ENCODE peak calls at places on chromosomes 4 and X, in four cellular contexts. W, M, B and U are unnamed samples.

GRCh38 chr4:150126201-150126879 is 48.1 kb downstream of the DCLK2 start:
- DNase-seq in M (no peak), W (peak), B (no peak), U (peak)

GRCh38 chrX:136047001-136047642 is 61.9 kb downstream of the SLC9A6 start:
- DNase-seq in M (no peak), W (no peak), B (no peak), U (peak)

GRCh38 chrX:11757729-11758399 is at the start of gene MSL3:
- DNase-seq in M (peak), B (peak), W (peak), U (peak)

GRCh38 chr4:41212221-41213203 is 1.8 kb downstream of the APBB2 start:
- DNase-seq in M (peak), W (peak), B (no peak), U (peak)

GRCh38 chrX:134236690-134237362 is at the start of gene CCDC160:
- DNase-seq in M (peak), B (peak), W (peak), U (peak)

GRCh38 chr4:101078950-101079349 is 268.4 kb downstream of the PPP3CA start:
- DNase-seq in W (no peak), B (no peak), M (no peak), U (no peak)

GRCh38 chr4:160316036-160316435 is 1213.2 kb downstream of the RAPGEF2 start:
- DNase-seq in M (no peak), B (no peak), W (no peak), U (no peak)

GRCh38 chrX:13533726-13534125 is 35.7 kb upstream of the EGFL6 start:
- DNase-seq in M (no peak), B (no peak), W (peak), U (peak)

DNA sequence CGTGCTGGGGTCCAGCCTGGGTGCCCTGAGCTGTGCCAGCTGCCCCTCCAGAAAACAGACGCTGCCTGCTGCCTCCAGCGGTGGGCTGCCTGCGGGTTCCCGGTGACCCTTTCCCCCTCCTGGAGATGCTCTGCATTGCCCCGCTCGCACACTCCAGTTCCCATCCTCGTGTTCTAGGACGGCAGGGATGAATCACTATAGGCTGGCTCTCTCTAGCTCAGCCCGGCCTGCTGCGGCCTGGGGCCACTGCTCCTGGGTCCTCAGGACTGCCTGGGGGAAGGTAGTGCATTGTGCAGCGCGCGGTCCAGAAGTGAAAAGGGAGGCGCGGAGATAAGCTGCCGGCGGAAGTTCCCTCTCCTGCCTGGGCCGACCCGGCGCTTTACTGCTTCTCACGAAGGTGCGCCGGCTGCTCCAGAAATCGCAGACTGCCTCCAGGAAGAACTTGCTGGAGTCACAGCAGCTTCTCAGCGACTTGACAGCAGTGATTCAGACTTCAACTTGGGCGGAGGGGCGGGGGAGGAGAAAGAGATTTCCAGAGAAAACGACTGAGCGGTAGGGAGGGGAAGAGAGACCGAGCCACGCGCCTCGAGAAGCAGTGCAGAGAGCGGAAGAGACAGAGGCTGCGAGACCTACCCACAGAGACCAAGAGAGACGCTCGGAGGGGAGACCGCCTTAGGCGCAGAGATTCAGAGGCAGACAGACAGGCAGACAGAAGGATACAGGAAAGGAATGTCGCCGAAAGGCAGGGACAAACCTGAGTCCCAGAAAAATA is 6.7 kb upstream of the MSX1 start:
- DNase-seq in M (peak), B (peak), W (peak), U (peak)
- TF ChIP-seq CTCF in M (peak), B (peak), W (peak), U (peak)

DNA sequence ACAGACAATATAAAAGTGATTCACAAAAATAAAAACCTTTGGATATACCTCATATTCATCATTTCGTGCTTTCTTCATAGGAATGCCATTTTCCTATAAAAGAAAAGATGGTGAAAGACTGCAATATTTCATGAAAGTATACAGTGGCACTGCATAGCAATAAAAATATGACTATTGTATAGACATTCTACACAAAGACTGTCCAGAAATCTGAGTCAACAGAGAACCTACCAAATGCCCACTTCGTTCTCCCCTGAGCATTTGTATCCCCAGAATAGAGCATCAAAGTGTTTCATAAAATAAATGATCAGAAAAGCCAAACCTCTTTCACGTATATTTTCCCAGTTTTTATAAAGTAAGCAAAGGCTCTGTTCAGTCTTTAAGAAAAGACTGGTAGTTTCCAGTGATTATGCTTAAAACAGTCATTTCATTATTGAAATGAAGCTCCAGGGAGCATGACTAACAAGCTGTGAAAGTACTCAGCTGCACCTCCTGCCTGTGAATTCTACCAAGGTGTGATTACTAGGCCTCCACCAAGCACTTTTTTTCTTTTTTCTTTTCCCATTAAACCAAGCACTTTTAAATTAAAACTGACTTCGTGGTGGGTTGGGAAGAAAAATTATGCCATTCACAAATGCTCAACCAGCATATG is 20.2 kb downstream of the PPA2 start:
- DNase-seq in M (peak), B (no peak), W (no peak), U (no peak)
- TF ChIP-seq CTCF in M (peak), B (no peak), W (no peak), U (no peak)

DNA sequence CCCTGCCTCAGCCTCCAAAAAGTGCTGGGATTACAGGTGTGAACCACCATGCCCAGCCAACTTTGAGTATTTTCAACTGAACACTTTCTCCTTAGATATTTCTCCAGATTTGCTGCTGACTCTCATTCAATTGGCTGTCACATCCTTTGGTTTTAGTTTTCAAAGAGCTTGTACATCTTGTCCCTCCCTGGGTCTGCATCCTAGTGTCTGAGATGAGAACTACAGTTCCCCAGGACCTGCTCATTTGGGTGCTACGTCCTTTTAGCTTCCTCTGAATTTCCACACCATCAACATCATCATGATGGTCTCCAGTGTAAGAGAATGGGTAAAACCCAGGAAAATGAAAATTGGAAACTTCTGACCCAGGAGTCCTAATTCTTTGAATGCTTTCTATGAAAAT is 312.9 kb downstream of the NLGN4X start:
- DNase-seq in W (no peak), M (no peak), B (no peak), U (no peak)
- TF ChIP-seq CTCF in W (no peak), M (peak), B (peak), U (no peak)

GRCh38 chr4:36187723-36188333 is 56.5 kb downstream of the ARAP2 start:
- DNase-seq in W (peak), M (peak), B (no peak), U (peak)
- TF ChIP-seq CTCF in W (peak), M (peak), B (peak), U (peak)

GRCh38 chr4:71772592-71772991 is 11.3 kb downstream of the GC start:
- DNase-seq in M (no peak), B (no peak), W (no peak), U (no peak)
- TF ChIP-seq CTCF in M (peak), B (no peak), W (no peak), U (no peak)

DNA sequence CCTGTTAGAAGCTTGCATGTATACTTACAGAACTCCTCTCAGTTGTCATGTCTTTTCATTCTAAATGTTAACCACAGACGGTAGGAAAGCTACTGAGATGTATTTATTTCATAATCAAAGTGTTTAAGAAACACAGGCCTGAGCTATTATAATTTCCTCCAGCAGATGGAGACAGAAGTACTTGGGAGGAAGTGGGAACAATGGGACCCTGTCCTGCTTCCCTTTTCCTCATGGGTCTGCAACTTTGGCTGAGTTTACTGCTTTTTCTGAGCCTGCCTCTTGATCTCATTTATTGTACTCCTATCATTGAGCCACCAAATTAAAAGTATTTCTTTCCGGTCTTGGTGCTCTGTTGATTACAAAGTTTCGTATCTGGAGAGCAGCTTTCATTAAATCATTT is 67.7 kb upstream of the SPANXN2 start:
- DNase-seq in W (peak), B (peak), M (no peak), U (no peak)
- TF ChIP-seq CTCF in W (peak), B (peak), M (peak), U (peak)

GRCh38 chrX:154502989-154503388 is 12.6 kb upstream of the SLC10A3 start:
- DNase-seq in W (no peak), B (no peak), M (no peak), U (no peak)
- TF ChIP-seq CTCF in W (no peak), B (no peak), M (no peak), U (no peak)

DNA sequence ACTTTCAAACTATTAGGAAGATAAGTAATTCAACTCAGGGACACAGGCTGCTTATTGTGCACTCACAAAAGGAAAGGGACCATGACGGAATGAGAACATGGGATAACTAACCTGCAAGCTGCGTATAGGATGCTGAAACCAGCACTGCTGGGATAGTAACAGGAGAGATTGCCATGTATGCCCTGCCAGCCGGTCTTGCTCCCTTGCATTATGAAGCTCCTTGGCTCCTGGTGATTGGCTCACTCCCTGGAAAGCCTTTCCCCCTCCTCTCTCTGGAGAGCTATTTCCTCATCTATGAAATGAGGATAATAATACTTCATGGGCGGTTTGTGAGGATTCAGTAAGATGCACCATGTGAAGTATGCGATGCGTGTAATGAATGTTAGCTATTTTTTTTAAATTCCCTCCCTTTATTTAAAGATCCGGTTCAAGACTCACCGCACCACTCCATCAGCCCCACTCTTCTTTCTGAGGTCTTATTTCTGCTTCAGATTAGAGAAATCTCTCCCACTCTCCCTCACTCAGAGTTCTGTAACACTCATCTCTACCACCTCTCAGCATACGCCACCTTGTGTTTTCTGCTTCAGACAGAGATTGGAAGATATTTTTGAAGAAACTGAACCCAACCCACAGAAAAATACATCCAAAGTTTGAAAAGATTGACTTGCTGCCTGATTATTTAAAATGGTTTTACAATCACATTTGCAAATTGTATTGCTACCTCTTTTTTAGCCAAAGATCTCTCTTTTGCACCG is 18.4 kb downstream of the MSMO1 start:
- DNase-seq in W (no peak), M (peak), B (no peak), U (no peak)
- TF ChIP-seq CTCF in W (peak), M (peak), B (peak), U (no peak)